ENCODE peak calls at places on chromosomes 12 and 14, in six cellular contexts. P, V, W, N, R and J are unnamed samples.

GRCh38 chr12:75437564-75437963 is 43.0 kb upstream of the GLIPR1 start:
- DNase-seq in P (no peak), V (no peak), W (peak), N (no peak), R (no peak), J (no peak)

GRCh38 chr12:12331244-12331771 is 18.7 kb downstream of the MANSC1 start:
- DNase-seq in P (no peak), V (no peak), W (no peak), N (peak), R (no peak), J (no peak)

GRCh38 chr14:34781242-34781641 is 66.8 kb upstream of the CFL2 start:
- DNase-seq in P (peak), V (no peak), W (peak), N (no peak), R (no peak), J (no peak)

GRCh38 chr12:65929641-65930040 is 105.4 kb downstream of the HMGA2 start:
- DNase-seq in P (no peak), V (no peak), W (no peak), N (no peak), R (no peak), J (no peak)

GRCh38 chr14:79534703-79535353 is 676.5 kb downstream of the DIO2 start:
- DNase-seq in P (no peak), V (no peak), W (no peak), N (no peak), R (no peak), J (no peak)

GRCh38 chr12:11862794-11863193 is 207.9 kb upstream of the BCL2L14 start:
- DNase-seq in P (peak), V (no peak), W (peak), N (peak), R (no peak), J (no peak)

GRCh38 chr12:110657747-110658146 is 31.2 kb downstream of the HVCN1 start:
- DNase-seq in P (no peak), V (no peak), W (no peak), N (no peak), R (no peak), J (no peak)

GRCh38 chr14:76955575-76956252 is 72.8 kb downstream of the IRF2BPL start:
- DNase-seq in P (no peak), V (no peak), W (peak), N (peak), R (peak), J (peak)

GRCh38 chr12:10030446-10030845 is at the start of gene CLEC9A:
- DNase-seq in P (no peak), V (no peak), W (no peak), N (no peak), R (no peak), J (no peak)

GRCh38 chr14:67240168-67240932 is 885 bp upstream of the PALS1 start:
- DNase-seq in P (no peak), V (no peak), W (peak), N (peak), R (peak), J (no peak)

GRCh38 chr12:114439306-114439705 is 33.4 kb upstream of the TBX5 start:
- DNase-seq in P (no peak), V (no peak), W (no peak), N (peak), R (no peak), J (no peak)

GRCh38 chr14:51283402-51283825 is 43.4 kb downstream of the TMX1 start:
- DNase-seq in P (peak), V (no peak), W (peak), N (no peak), R (no peak), J (no peak)

GRCh38 chr12:12007001-12007712 is 63.6 kb upstream of the BCL2L14 start:
- DNase-seq in P (no peak), V (no peak), W (peak), N (peak), R (no peak), J (no peak)

GRCh38 chr12:45986646-45987338 is 3.6 kb downstream of the SCAF11 start:
- DNase-seq in P (no peak), V (no peak), W (no peak), N (peak), R (no peak), J (peak)

GRCh38 chr14:71289536-71289935 is 382.3 kb downstream of the PCNX1 start:
- DNase-seq in P (no peak), V (no peak), W (no peak), N (no peak), R (no peak), J (no peak)

GRCh38 chr14:31441273-31442110 is 15.8 kb downstream of the DTD2 start:
- DNase-seq in P (no peak), V (no peak), W (peak), N (no peak), R (no peak), J (no peak)

GRCh38 chr12:120110550-120111501 is 5.7 kb downstream of the RAB35 start:
- DNase-seq in P (no peak), V (no peak), W (no peak), N (peak), R (peak), J (peak)

GRCh38 chr14:90491221-90491867 is 94.5 kb downstream of the CALM1 start:
- DNase-seq in P (no peak), V (no peak), W (peak), N (no peak), R (no peak), J (no peak)

GRCh38 chr12:66203820-66204219 is 14.8 kb downstream of the IRAK3 start:
- DNase-seq in P (no peak), V (no peak), W (no peak), N (no peak), R (no peak), J (no peak)

GRCh38 chr14:99821519-99822165 is 28.4 kb downstream of the EML1 start:
- DNase-seq in P (no peak), V (no peak), W (peak), N (no peak), R (no peak), J (no peak)

GRCh38 chr12:131862600-131862993 is 31.8 kb upstream of the ULK1 start:
- DNase-seq in P (no peak), V (no peak), W (no peak), N (no peak), R (no peak), J (no peak)

GRCh38 chr12:84356224-84356623 is 556.4 kb downstream of the SLC6A15 start:
- DNase-seq in P (no peak), V (no peak), W (no peak), N (no peak), R (no peak), J (no peak)

GRCh38 chr14:95261616-95262510 is 57.8 kb downstream of the CLMN start:
- DNase-seq in P (no peak), V (no peak), W (no peak), N (no peak), R (no peak), J (no peak)

GRCh38 chr12:17062296-17063061 is 456.5 kb upstream of the LMO3 start:
- DNase-seq in P (peak), V (no peak), W (no peak), N (no peak), R (no peak), J (no peak)

GRCh38 chr12:13959131-13959734 is 22.2 kb downstream of the GRIN2B start:
- DNase-seq in P (no peak), V (no peak), W (no peak), N (no peak), R (no peak), J (no peak)

GRCh38 chr12:13957576-13957975 is 23.8 kb downstream of the GRIN2B start:
- DNase-seq in P (no peak), V (no peak), W (no peak), N (no peak), R (no peak), J (no peak)

GRCh38 chr12:13964666-13965065 is 16.7 kb downstream of the GRIN2B start:
- DNase-seq in P (no peak), V (no peak), W (no peak), N (peak), R (no peak), J (no peak)

GRCh38 chr12:13961983-13962382 is 19.4 kb downstream of the GRIN2B start:
- DNase-seq in P (no peak), V (no peak), W (no peak), N (no peak), R (no peak), J (no peak)

DNA sequence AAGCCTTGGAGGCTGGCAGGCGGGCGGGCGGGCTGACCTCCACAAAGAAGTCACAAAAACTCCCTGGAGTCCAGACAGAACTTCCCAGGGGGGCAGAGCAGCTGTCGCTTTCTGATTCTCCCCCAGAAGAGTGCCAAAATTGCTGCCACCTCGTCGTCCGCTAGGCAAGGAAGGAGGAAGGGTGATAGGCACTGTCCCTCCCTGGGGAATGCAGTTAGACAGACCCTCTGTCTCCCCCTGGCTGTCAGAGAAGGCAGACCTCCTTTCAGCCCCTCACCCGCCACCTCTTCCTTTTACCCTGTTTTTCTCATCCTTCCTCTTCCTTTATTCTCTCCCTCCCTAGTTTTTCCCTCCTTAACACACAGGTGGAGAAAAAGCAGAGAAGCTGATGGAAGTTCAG is 18.7 kb downstream of the GRIN2B start:
- DNase-seq in P (no peak), V (no peak), W (no peak), N (peak), R (no peak), J (no peak)
- TF ChIP-seq CTCF in P (peak), V (no peak), W (peak), N (peak), R (no peak), J (no peak)

GRCh38 chr14:24211311-24211710 is 2.0 kb downstream of the CHMP4A start:
- DNase-seq in P (no peak), V (no peak), W (no peak), N (no peak), R (no peak), J (no peak)

GRCh38 chr14:24216345-24216699 is 456 bp upstream of the MDP1 start:
- DNase-seq in P (no peak), V (no peak), W (no peak), N (no peak), R (no peak), J (no peak)

GRCh38 chr14:24215495-24216344 is at the start of gene MDP1:
- DNase-seq in P (no peak), V (peak), W (peak), N (peak), R (peak), J (peak)

GRCh38 chr14:24213866-24214652 is 771 bp upstream of the CHMP4A start:
- DNase-seq in P (no peak), V (no peak), W (no peak), N (no peak), R (no peak), J (no peak)

GRCh38 chr14:24212924-24213865 is at the start of gene CHMP4A:
- DNase-seq in P (peak), V (peak), W (peak), N (peak), R (peak), J (peak)
- TF ChIP-seq CTCF in P (peak), V (no peak), W (peak), N (peak), R (no peak), J (no peak)

DNA sequence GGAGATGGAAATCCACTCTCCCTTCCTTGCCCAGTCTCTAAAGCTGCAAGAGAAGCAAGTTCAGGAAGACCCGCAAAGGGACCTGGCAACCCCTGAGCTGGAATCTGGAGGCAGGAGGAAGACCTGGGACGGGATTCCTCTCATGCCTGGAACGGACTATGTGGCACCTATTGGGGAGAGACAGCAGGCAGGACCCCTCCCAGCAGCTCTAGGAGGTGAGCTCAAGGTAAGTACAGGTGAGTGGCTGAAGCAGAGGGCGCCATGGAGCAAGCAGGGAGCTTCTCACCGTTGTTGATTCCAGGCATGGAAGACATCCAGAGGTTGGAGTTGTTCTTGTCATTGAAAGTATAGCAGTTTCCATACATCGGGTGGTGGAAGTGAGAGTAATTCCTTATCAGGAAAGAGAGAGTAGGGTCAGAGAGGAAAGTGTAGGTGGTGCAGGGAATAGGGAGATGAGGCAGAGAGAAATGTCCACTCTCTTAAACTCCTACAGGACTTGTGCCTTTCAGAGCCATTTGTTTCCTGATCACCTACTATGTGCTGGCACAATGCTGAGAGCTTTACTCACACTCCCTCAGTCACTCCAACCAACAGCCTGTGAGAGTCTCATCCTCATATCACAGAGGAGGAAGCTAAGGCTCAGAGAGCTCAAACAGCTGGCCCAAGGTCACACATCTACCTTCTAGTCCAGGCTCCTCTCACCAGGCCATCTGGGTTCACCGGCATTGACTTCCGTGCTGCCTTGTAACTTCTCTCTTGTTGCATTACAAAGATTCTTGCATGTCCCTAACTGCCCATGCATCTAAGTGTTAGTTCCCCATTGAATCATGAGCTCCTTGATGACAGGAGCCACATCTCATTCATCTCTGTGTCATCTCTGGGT is 13.9 kb upstream of the TNFRSF1A start:
- DNase-seq in P (no peak), V (no peak), W (no peak), N (peak), R (no peak), J (peak)
- TF ChIP-seq CTCF in P (no peak), V (no peak), W (no peak), N (peak), R (no peak), J (no peak)

DNA sequence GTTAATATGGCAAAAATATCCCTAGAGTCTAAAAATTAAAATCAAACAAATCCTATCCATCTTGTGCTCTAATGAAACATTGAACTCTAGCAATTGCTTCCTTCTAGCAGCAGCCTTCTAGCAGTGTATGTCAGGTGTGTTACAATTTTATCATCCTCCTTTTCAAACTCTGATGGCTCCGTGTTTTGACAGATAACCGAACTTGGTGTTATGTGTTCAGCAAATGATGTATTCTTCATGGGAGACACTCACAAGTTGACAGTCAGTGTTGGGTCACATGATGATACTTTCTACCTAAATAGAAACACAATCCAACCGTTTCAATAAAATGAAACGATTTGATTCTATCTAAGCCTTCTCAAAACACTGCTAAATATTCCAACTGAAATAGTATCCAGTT is 525.3 kb upstream of the NOVA1 start:
- DNase-seq in P (no peak), V (no peak), W (no peak), N (no peak), R (no peak), J (no peak)
- TF ChIP-seq CTCF in P (no peak), V (no peak), W (no peak), N (no peak), R (no peak), J (no peak)

DNA sequence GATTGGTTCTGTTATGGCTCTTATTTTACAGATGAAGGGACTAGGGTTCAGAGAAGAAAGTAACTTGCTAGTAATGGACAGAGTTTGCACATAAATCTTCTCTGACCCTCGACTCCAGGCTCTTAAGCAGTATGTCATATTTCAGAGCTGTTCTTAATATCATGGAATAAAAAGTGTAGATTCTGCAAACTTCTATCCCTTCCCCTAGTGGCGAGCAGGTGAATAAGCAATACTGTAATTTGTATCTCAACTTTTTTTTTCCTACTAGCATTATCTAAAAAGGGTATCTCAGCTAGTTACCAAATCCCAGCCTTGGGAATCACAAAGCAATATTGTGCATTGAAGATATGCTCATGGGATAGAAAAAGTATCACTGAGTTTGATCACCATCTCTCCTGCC is 83.2 kb downstream of the ANO4 start:
- DNase-seq in P (no peak), V (no peak), W (no peak), N (no peak), R (no peak), J (no peak)
- TF ChIP-seq CTCF in P (peak), V (no peak), W (peak), N (peak), R (no peak), J (no peak)